ENCODE peak calls at places on chromosomes 6 and 20, in six cellular contexts. R, G, D, V, J and E are unnamed samples.
A peak's percentile ranks its signal among the peaks of the same experiment; 100 is the strongest.

GRCh38 chr6:143238306-143238705 is 177.6 kb downstream of the AIG1 start:
- DNase-seq in J (no peak), V (no peak), R (no peak), G (no peak), D (no peak), E (no peak)

GRCh38 chr6:134245041-134245440 is 72.9 kb downstream of the SGK1 start:
- DNase-seq in R (no peak), G (no peak), D (no peak), J (no peak), V (no peak), E (no peak)

GRCh38 chr20:528923-529594 is 14.5 kb downstream of the CSNK2A1 start:
- DNase-seq in G (peak; percentile 22), V (no peak), R (no peak), J (no peak), D (peak; percentile 58), E (no peak)

GRCh38 chr6:43391448-43392031 is 22.1 kb upstream of the ZNF318 start:
- DNase-seq in J (no peak), G (no peak), D (no peak), R (no peak), V (no peak), E (no peak)

GRCh38 chr6:111721677-111722219 is 116.1 kb upstream of the TRAF3IP2 start:
- DNase-seq in D (peak; percentile 11), G (no peak), R (no peak), V (no peak), J (no peak), E (no peak)

GRCh38 chr6:114030767-114031166 is 59.8 kb upstream of the HDAC2 start:
- DNase-seq in D (no peak), G (no peak), R (no peak), V (no peak), J (no peak), E (no peak)

GRCh38 chr20:60057123-60057865 is 99.1 kb downstream of the CDH26 start:
- DNase-seq in J (no peak), G (peak; percentile 62), R (peak; percentile 73), D (peak; percentile 68), V (peak; percentile 65), E (no peak)

GRCh38 chr20:24724982-24725533 is 224.0 kb upstream of the CST7 start:
- DNase-seq in J (no peak), G (no peak), V (no peak), D (no peak), R (no peak), E (no peak)

GRCh38 chr20:49661560-49662329 is 51.9 kb downstream of the B4GALT5 start:
- DNase-seq in D (no peak), R (no peak), J (no peak), V (no peak), G (no peak), E (no peak)

GRCh38 chr6:4853782-4854511 is 77.7 kb downstream of the CDYL start:
- DNase-seq in J (peak; percentile 62), V (no peak), G (peak; percentile 13), D (peak; percentile 24), R (no peak), E (no peak)

GRCh38 chr20:3646651-3647050 is 16.5 kb downstream of the GFRA4 start:
- DNase-seq in D (no peak), J (no peak), V (no peak), R (no peak), G (no peak), E (no peak)

GRCh38 chr6:10202581-10202980 is 212.3 kb downstream of the TFAP2A start:
- DNase-seq in J (no peak), D (no peak), V (no peak), G (no peak), R (no peak), E (no peak)

GRCh38 chr6:105678516-105678915 is 275.6 kb upstream of the PREP start:
- DNase-seq in J (no peak), G (no peak), V (no peak), D (no peak), R (no peak), E (no peak)

GRCh38 chr6:13256614-13257013 is 71.7 kb downstream of the TBC1D7 start:
- DNase-seq in V (peak; percentile 11), G (no peak), R (no peak), D (no peak), J (no peak), E (no peak)

GRCh38 chr20:49979030-49979832 is 3.5 kb upstream of the SNAI1 start:
- DNase-seq in D (peak; percentile 77), V (no peak), J (peak; percentile 71), G (no peak), R (peak; percentile 78), E (no peak)

GRCh38 chr6:132401120-132401940 is at the start of gene MOXD1:
- DNase-seq in G (peak; percentile 47), R (peak; percentile 72), J (peak; percentile 56), V (no peak), D (peak; percentile 20), E (no peak)

GRCh38 chr6:99348823-99349619 is 453 bp downstream of the FAXC start:
- DNase-seq in V (no peak), R (no peak), J (no peak), G (no peak), D (no peak), E (no peak)

GRCh38 chr6:43253401-43253800 is 10.1 kb downstream of the TTBK1 start:
- DNase-seq in R (no peak), V (no peak), G (no peak), J (no peak), D (no peak), E (no peak)

GRCh38 chr6:109242923-109243322 is 139.3 kb downstream of the CD164 start:
- DNase-seq in J (no peak), D (no peak), R (no peak), G (no peak), V (no peak), E (no peak)

GRCh38 chr20:62156254-62156556 is 12.6 kb downstream of the SS18L1 start:
- DNase-seq in R (no peak), D (no peak), J (no peak), V (no peak), G (no peak), E (no peak)

GRCh38 chr6:139153876-139154275 is 19.0 kb downstream of the HECA start:
- DNase-seq in G (no peak), J (no peak), V (no peak), D (no peak), R (no peak), E (no peak)

GRCh38 chr6:11712760-11713159 is 65.8 kb downstream of the ADTRP start:
- DNase-seq in D (no peak), J (no peak), V (peak; percentile 56), R (no peak), G (no peak), E (no peak)

GRCh38 chr20:31919756-31920155 is 32.1 kb downstream of the PDRG1 start:
- DNase-seq in R (no peak), V (no peak), D (no peak), G (no peak), J (no peak), E (no peak)

GRCh38 chr20:3697588-3698235 is 14.7 kb downstream of the SIGLEC1 start:
- DNase-seq in R (peak; percentile 59), G (no peak), J (no peak), D (no peak), V (no peak), E (no peak)

GRCh38 chr20:3243718-3244358 is 4.8 kb upstream of the SLC4A11 start:
- DNase-seq in D (no peak), G (no peak), R (no peak), V (no peak), J (peak; percentile 37), E (no peak)

GRCh38 chr6:106199998-106200397 is 113.9 kb downstream of the PRDM1 start:
- DNase-seq in V (no peak), J (no peak), G (no peak), D (no peak), R (no peak), E (no peak)

GRCh38 chr6:39114707-39115599 is at the start of gene SAYSD1:
- DNase-seq in D (peak; percentile 76), R (peak; percentile 97), G (peak; percentile 60), V (peak; percentile 76), J (peak; percentile 92), E (peak; percentile 95)
- TF ChIP-seq POLR2A in D (peak; percentile 29), R (peak; percentile 75), G (peak; percentile 70), V (peak; percentile 68), J (peak; percentile 77), E (no peak)

DNA sequence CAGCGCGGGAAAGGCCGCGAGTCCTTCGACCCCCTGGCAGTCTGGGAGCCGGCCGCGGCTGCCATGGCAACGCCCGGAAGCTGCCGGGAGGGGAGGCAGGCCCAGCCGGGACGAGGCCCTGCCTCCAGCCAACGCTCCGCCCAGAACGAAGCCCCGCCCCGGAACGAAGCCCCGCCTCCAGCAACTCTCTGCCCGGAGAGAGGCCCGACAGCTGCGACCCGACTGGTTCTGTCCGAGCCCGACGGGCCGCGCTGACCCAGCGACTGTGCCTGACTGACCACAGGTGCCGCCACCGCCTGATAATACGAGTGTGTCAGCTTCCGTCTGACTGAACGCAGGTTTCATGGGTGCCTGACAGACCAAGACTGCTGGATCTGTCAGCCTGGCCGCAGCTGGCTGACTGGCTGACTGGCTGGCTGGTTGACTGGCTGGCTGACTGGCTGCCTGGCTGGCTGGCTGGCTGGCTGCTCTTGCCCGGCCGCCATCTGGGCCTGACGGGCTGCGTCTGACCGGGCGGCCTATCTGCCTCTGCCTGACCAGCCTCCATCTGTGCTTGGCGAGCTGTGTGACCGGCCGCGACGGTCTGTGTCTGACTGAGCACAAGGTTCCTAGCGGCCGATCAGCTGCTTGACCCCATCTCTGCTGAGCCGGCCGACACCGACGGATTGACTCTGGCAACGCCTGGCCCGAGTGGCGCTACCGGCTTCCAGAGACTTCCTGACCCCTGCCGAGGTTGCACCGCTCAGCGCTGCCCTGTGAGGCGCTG is 89.7 kb upstream of the EPB41L1 start:
- DNase-seq in D (peak; percentile 91), J (peak; percentile 99), R (peak; percentile 99), G (peak; percentile 93), V (peak; percentile 95), E (peak; percentile 97)
- TF ChIP-seq POLR2A in D (peak; percentile 86), J (peak; percentile 90), R (peak; percentile 89), G (peak; percentile 76), V (peak; percentile 88), E (peak; percentile 81)

GRCh38 chr20:63881451-63882226 is 13.3 kb upstream of the DNAJC5 start:
- DNase-seq in J (no peak), R (no peak), D (no peak), G (no peak), V (no peak), E (no peak)
- TF ChIP-seq POLR2A in J (no peak), R (no peak), D (no peak), G (no peak), V (no peak), E (no peak)

DNA sequence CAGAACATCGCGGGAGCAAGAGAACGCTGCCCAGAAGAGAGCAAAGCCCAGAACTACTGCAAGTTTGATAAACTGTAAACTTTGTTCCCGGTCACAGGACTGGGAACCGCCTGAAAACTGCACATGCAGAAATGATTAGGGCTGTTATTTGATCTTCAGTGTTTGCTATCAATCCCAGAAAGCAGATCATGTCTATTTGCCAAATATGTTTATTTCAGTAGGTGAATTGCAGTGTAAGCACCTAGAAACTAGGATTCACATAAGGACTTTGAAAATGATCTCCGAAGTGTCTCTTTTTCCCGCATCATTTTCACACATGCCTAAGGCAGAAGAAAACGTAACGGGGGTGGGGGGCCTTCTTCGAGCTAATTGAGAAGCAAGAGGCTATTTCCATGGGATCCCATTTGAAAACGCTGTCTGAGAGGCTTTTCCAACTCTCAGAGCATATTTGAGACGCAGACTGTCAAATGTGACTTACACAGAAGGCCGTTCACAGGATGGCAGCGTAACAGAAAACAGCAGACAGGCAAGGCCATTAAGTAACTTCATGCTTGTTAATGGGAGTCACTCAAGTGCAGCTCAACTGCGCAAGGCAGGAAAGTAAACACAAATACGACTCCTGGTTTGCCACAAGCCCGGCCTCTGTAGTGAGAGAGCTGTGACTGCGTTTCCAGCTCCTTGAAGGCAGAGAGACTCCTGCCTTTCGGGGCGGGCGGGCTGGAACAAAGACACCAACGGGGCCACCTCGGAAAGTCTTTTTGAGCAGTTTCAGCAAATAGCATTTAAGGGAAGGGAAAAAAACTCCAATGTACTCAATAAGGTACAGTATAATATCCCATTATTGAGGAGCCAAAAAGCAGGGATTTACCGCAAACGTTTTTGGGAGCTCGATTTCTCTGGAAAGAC is 144.7 kb upstream of the ZNF217 start:
- DNase-seq in R (peak; percentile 68), D (peak; percentile 67), J (peak; percentile 78), G (peak; percentile 33), V (peak; percentile 70), E (peak; percentile 83)
- TF ChIP-seq POLR2A in R (no peak), D (peak; percentile 41), J (peak; percentile 78), G (peak; percentile 43), V (no peak), E (peak; percentile 60)